ENCODE peak calls at places on chromosomes 5 and 9, in ten cellular contexts. I is T-helper 17 cell; E is heart left ventricle; C is hippocampal formation; B is NCI-H446; R is aorta; V is stromal cell of bone marrow; J is CD8-positive, alpha-beta memory T cell; O is NCI-H1092; D is activated T-cell treated with anti-CD3 and anti-CD28 coated beads for 24 hours. T is an unnamed sample.

GRCh38 chr5:2278825-2279224 is 396.1 kb upstream of the IRX4 start:
- DNase-seq in J (no peak), I (no peak), O (no peak), R (no peak), D (no peak), E (no peak), C (no peak), B (no peak), V (no peak), T (no peak)

GRCh38 chr5:55363861-55364260 is 56.1 kb downstream of the MTREX start:
- DNase-seq in C (no peak), B (no peak), V (no peak), E (no peak), J (no peak), D (no peak), O (no peak), I (no peak), R (no peak), T (no peak)

GRCh38 chr9:35840901-35841900 is 12.2 kb downstream of the TMEM8B start:
- DNase-seq in O (no peak), V (no peak), E (no peak), C (no peak), R (no peak), D (no peak), I (no peak), J (no peak), B (no peak), T (no peak)

GRCh38 chr9:78239506-78239905 is 3.6 kb downstream of the CEP78 start:
- DNase-seq in B (no peak), O (peak; percentile 2), J (no peak), D (no peak), V (no peak), C (no peak), R (no peak), E (no peak), I (no peak), T (no peak)

GRCh38 chr5:68460147-68460760 is 244.7 kb downstream of the PIK3R1 start:
- DNase-seq in O (no peak), R (no peak), C (peak; percentile 43), J (peak; percentile 47), V (peak; percentile 49), D (peak; percentile 28), B (peak; percentile 5), E (no peak), I (no peak), T (peak; percentile 35)

GRCh38 chr9:4144869-4145268 is 155.0 kb downstream of the GLIS3 start:
- DNase-seq in C (no peak), J (no peak), D (no peak), O (no peak), I (no peak), V (no peak), R (no peak), B (no peak), E (no peak), T (no peak)

GRCh38 chr9:6489099-6489498 is 76.1 kb downstream of the UHRF2 start:
- DNase-seq in D (no peak), J (no peak), I (no peak), B (no peak), R (no peak), C (no peak), E (no peak), V (no peak), O (no peak), T (no peak)

GRCh38 chr5:73229271-73229670 is 56.3 kb downstream of the TMEM174 start:
- DNase-seq in O (no peak), J (no peak), C (no peak), I (no peak), R (no peak), B (no peak), V (no peak), D (no peak), E (no peak), T (no peak)

GRCh38 chr5:165574140-165574539 is 2068.7 kb downstream of the MAT2B start:
- DNase-seq in C (no peak), D (no peak), V (no peak), R (no peak), J (no peak), O (no peak), B (no peak), E (no peak), I (no peak), T (no peak)

GRCh38 chr5:36878421-36879088 is 2.0 kb downstream of the NIPBL start:
- DNase-seq in B (peak; percentile 27), J (no peak), C (peak; percentile 7), D (no peak), I (no peak), R (peak; percentile 63), V (no peak), O (no peak), E (no peak), T (no peak)

GRCh38 chr5:134506054-134507039 is 19.1 kb upstream of the JADE2 start:
- DNase-seq in I (no peak), C (no peak), D (no peak), E (peak; percentile 89), R (peak; percentile 78), B (no peak), V (no peak), O (no peak), J (no peak), T (no peak)

GRCh38 chr5:83925321-83925877 is 204.7 kb upstream of the HAPLN1 start:
- DNase-seq in I (no peak), C (no peak), R (no peak), O (no peak), D (no peak), J (no peak), E (no peak), B (peak; percentile 6), V (peak; percentile 28), T (no peak)

GRCh38 chr5:110008131-110008530 is 318.4 kb downstream of the MAN2A1 start:
- DNase-seq in C (no peak), V (no peak), R (no peak), E (no peak), O (no peak), J (no peak), B (no peak), D (no peak), I (no peak), T (no peak)

T was measured in GM10248.